ENCODE peak calls at places on chromosomes 6 and 20, in nine cellular contexts. One of them, this sample, is unnamed.

GRCh38 chr6:33211666-33212422 is 3.5 kb downstream of the RING1 start:
- DNase-seq in Caco-2: no peak
- DNase-seq in body of pancreas: no peak
- DNase-seq in endothelial cell of umbilical vein: no peak
- DNase-seq in endothelial cell: no peak
- DNase-seq in IMR-90: no peak
- DNase-seq in mesothelial cell of epicardium: no peak
- DNase-seq in OCI-LY7: no peak
- DNase-seq in heart left ventricle: no peak
- DNase-seq in this sample: no peak

GRCh38 chr6:147234685-147235084 is 30.5 kb downstream of the STXBP5 start:
- DNase-seq in Caco-2: no peak
- DNase-seq in body of pancreas: no peak
- DNase-seq in endothelial cell of umbilical vein: no peak
- DNase-seq in endothelial cell: no peak
- DNase-seq in IMR-90: no peak
- DNase-seq in mesothelial cell of epicardium: no peak
- DNase-seq in OCI-LY7: no peak
- DNase-seq in heart left ventricle: no peak
- DNase-seq in this sample: no peak

GRCh38 chr6:43172127-43173007 is 1.3 kb downstream of the SRF start:
- DNase-seq in Caco-2: peak
- DNase-seq in body of pancreas: peak
- DNase-seq in endothelial cell of umbilical vein: peak
- DNase-seq in endothelial cell: peak
- DNase-seq in IMR-90: peak
- DNase-seq in mesothelial cell of epicardium: peak
- DNase-seq in OCI-LY7: peak
- DNase-seq in heart left ventricle: peak
- DNase-seq in this sample: peak

GRCh38 chr6:132445201-132445951 is 44.1 kb upstream of the MOXD1 start:
- DNase-seq in Caco-2: no peak
- DNase-seq in body of pancreas: no peak
- DNase-seq in endothelial cell of umbilical vein: no peak
- DNase-seq in endothelial cell: no peak
- DNase-seq in IMR-90: peak
- DNase-seq in mesothelial cell of epicardium: no peak
- DNase-seq in OCI-LY7: no peak
- DNase-seq in heart left ventricle: no peak
- DNase-seq in this sample: no peak

GRCh38 chr20:33914871-33915270 is 78.8 kb upstream of the RALY start:
- DNase-seq in Caco-2: no peak
- DNase-seq in body of pancreas: no peak
- DNase-seq in endothelial cell of umbilical vein: peak
- DNase-seq in endothelial cell: no peak
- DNase-seq in IMR-90: peak
- DNase-seq in mesothelial cell of epicardium: no peak
- DNase-seq in OCI-LY7: peak
- DNase-seq in heart left ventricle: no peak
- DNase-seq in this sample: no peak

GRCh38 chr6:42925248-42925857 is 3.9 kb upstream of the CNPY3 start:
- DNase-seq in Caco-2: no peak
- DNase-seq in body of pancreas: no peak
- DNase-seq in endothelial cell of umbilical vein: no peak
- DNase-seq in endothelial cell: no peak
- DNase-seq in IMR-90: no peak
- DNase-seq in mesothelial cell of epicardium: no peak
- DNase-seq in OCI-LY7: no peak
- DNase-seq in heart left ventricle: no peak
- DNase-seq in this sample: no peak

GRCh38 chr6:42316390-42316970 is 98.8 kb upstream of the MRPS10 start:
- DNase-seq in Caco-2: peak
- DNase-seq in body of pancreas: no peak
- DNase-seq in endothelial cell of umbilical vein: peak
- DNase-seq in endothelial cell: no peak
- DNase-seq in IMR-90: peak
- DNase-seq in mesothelial cell of epicardium: no peak
- DNase-seq in OCI-LY7: no peak
- DNase-seq in heart left ventricle: no peak
- DNase-seq in this sample: no peak

GRCh38 chr6:43883698-43884659 is 114.0 kb downstream of the VEGFA start:
- DNase-seq in Caco-2: no peak
- DNase-seq in body of pancreas: peak
- DNase-seq in endothelial cell of umbilical vein: no peak
- DNase-seq in endothelial cell: no peak
- DNase-seq in IMR-90: no peak
- DNase-seq in mesothelial cell of epicardium: no peak
- DNase-seq in OCI-LY7: peak
- DNase-seq in heart left ventricle: no peak
- DNase-seq in this sample: no peak

GRCh38 chr6:125268765-125269164 is 33.0 kb downstream of the HDDC2 start:
- DNase-seq in Caco-2: no peak
- DNase-seq in body of pancreas: no peak
- DNase-seq in endothelial cell of umbilical vein: no peak
- DNase-seq in endothelial cell: no peak
- DNase-seq in IMR-90: no peak
- DNase-seq in mesothelial cell of epicardium: no peak
- DNase-seq in OCI-LY7: no peak
- DNase-seq in heart left ventricle: no peak
- DNase-seq in this sample: no peak

GRCh38 chr6:79070206-79070825 is 7.7 kb downstream of the PHIP start:
- DNase-seq in Caco-2: no peak
- DNase-seq in body of pancreas: no peak
- DNase-seq in endothelial cell of umbilical vein: peak
- DNase-seq in endothelial cell: no peak
- DNase-seq in IMR-90: peak
- DNase-seq in mesothelial cell of epicardium: no peak
- DNase-seq in OCI-LY7: no peak
- DNase-seq in heart left ventricle: no peak
- DNase-seq in this sample: no peak

GRCh38 chr20:54773643-54774000 is 298.2 kb downstream of the DOK5 start:
- DNase-seq in Caco-2: no peak
- DNase-seq in body of pancreas: no peak
- DNase-seq in endothelial cell of umbilical vein: no peak
- DNase-seq in endothelial cell: no peak
- DNase-seq in IMR-90: no peak
- DNase-seq in mesothelial cell of epicardium: no peak
- DNase-seq in OCI-LY7: no peak
- DNase-seq in heart left ventricle: no peak
- DNase-seq in this sample: no peak

GRCh38 chr20:7851031-7851490 is 89.2 kb downstream of the HAO1 start:
- DNase-seq in Caco-2: no peak
- DNase-seq in body of pancreas: no peak
- DNase-seq in endothelial cell of umbilical vein: no peak
- DNase-seq in endothelial cell: no peak
- DNase-seq in IMR-90: peak
- DNase-seq in mesothelial cell of epicardium: no peak
- DNase-seq in OCI-LY7: no peak
- DNase-seq in heart left ventricle: no peak
- DNase-seq in this sample: no peak

GRCh38 chr6:56657364-56657763 is 14.7 kb upstream of the DST start:
- DNase-seq in Caco-2: no peak
- DNase-seq in body of pancreas: no peak
- DNase-seq in endothelial cell of umbilical vein: no peak
- DNase-seq in endothelial cell: no peak
- DNase-seq in IMR-90: no peak
- DNase-seq in mesothelial cell of epicardium: no peak
- DNase-seq in OCI-LY7: no peak
- DNase-seq in heart left ventricle: no peak
- DNase-seq in this sample: no peak

GRCh38 chr6:44004625-44005506 is 122.4 kb downstream of the MRPL14 start:
- DNase-seq in Caco-2: peak
- DNase-seq in body of pancreas: peak
- DNase-seq in endothelial cell of umbilical vein: no peak
- DNase-seq in endothelial cell: no peak
- DNase-seq in IMR-90: peak
- DNase-seq in mesothelial cell of epicardium: no peak
- DNase-seq in OCI-LY7: peak
- DNase-seq in heart left ventricle: peak
- DNase-seq in this sample: no peak

GRCh38 chr20:7843613-7844012 is 96.6 kb downstream of the HAO1 start:
- DNase-seq in Caco-2: no peak
- DNase-seq in body of pancreas: no peak
- DNase-seq in endothelial cell of umbilical vein: no peak
- DNase-seq in endothelial cell: no peak
- DNase-seq in IMR-90: peak
- DNase-seq in mesothelial cell of epicardium: no peak
- DNase-seq in OCI-LY7: no peak
- DNase-seq in heart left ventricle: no peak
- DNase-seq in this sample: no peak

GRCh38 chr6:41147917-41148316 is 6.2 kb downstream of the TREML1 start:
- DNase-seq in Caco-2: no peak
- DNase-seq in body of pancreas: no peak
- DNase-seq in endothelial cell of umbilical vein: no peak
- DNase-seq in endothelial cell: no peak
- DNase-seq in IMR-90: no peak
- DNase-seq in mesothelial cell of epicardium: no peak
- DNase-seq in OCI-LY7: no peak
- DNase-seq in heart left ventricle: no peak
- DNase-seq in this sample: no peak
- TF ChIP-seq CTCF in Caco-2: no peak
- TF ChIP-seq CTCF in body of pancreas: no peak
- TF ChIP-seq CTCF in endothelial cell of umbilical vein: no peak
- TF ChIP-seq CTCF in endothelial cell: no peak
- TF ChIP-seq CTCF in IMR-90: no peak
- TF ChIP-seq CTCF in mesothelial cell of epicardium: no peak
- TF ChIP-seq CTCF in OCI-LY7: no peak
- TF ChIP-seq CTCF in heart left ventricle: no peak
- TF ChIP-seq CTCF in this sample: no peak

GRCh38 chr6:37876843-37877242 is 57.3 kb downstream of the ZFAND3 start:
- DNase-seq in Caco-2: no peak
- DNase-seq in body of pancreas: no peak
- DNase-seq in endothelial cell of umbilical vein: no peak
- DNase-seq in endothelial cell: no peak
- DNase-seq in IMR-90: no peak
- DNase-seq in mesothelial cell of epicardium: no peak
- DNase-seq in OCI-LY7: no peak
- DNase-seq in heart left ventricle: no peak
- DNase-seq in this sample: no peak

GRCh38 chr6:37877373-37878149 is 58.0 kb downstream of the ZFAND3 start:
- DNase-seq in Caco-2: no peak
- DNase-seq in body of pancreas: no peak
- DNase-seq in endothelial cell of umbilical vein: no peak
- DNase-seq in endothelial cell: no peak
- DNase-seq in IMR-90: peak
- DNase-seq in mesothelial cell of epicardium: no peak
- DNase-seq in OCI-LY7: no peak
- DNase-seq in heart left ventricle: no peak
- DNase-seq in this sample: no peak

GRCh38 chr6:37878150-37878710 is 58.7 kb downstream of the ZFAND3 start:
- DNase-seq in Caco-2: no peak
- DNase-seq in body of pancreas: no peak
- DNase-seq in endothelial cell of umbilical vein: no peak
- DNase-seq in endothelial cell: no peak
- DNase-seq in IMR-90: peak
- DNase-seq in mesothelial cell of epicardium: no peak
- DNase-seq in OCI-LY7: no peak
- DNase-seq in heart left ventricle: no peak
- DNase-seq in this sample: no peak

GRCh38 chr6:37874726-37875125 is 55.2 kb downstream of the ZFAND3 start:
- DNase-seq in Caco-2: no peak
- DNase-seq in body of pancreas: no peak
- DNase-seq in endothelial cell of umbilical vein: no peak
- DNase-seq in endothelial cell: no peak
- DNase-seq in IMR-90: no peak
- DNase-seq in mesothelial cell of epicardium: no peak
- DNase-seq in OCI-LY7: no peak
- DNase-seq in heart left ventricle: no peak
- DNase-seq in this sample: no peak

DNA sequence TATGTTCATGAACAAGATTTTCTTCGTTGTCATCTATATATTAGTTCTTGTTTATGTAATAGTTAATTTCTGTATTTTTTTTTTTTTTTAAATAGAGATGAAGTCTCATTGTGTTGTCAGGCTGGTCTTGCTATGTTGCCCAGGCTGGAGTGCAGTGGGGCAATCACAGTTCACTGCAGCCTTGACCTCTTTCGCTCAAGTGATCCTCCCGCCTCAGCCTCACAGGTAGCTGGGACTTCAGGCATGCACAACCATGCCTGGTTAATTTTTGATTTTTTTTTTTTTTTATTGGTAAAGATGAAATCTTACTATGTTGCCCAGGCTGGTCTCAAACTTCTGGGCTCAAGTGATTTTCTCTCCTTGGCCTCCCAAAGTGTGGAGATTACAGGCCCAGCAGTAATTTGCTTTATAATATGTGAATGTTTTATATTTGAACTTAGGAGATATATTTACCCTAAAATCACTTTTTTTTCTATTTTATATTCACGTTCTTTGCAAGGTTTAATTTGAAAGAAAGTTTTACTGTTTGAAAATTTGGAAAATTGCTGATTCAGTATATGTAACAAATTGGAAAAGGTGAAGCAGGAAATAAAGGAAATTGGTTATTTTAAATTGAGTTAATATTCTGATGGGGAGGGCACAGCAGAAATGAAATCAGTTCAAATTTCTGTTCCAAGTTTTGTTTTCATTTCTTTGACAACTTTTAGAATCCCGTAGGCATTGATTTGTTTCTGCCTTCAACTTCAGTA is 56.2 kb downstream of the ZFAND3 start:
- DNase-seq in Caco-2: no peak
- DNase-seq in body of pancreas: no peak
- DNase-seq in endothelial cell of umbilical vein: no peak
- DNase-seq in endothelial cell: no peak
- DNase-seq in IMR-90: no peak
- DNase-seq in mesothelial cell of epicardium: no peak
- DNase-seq in OCI-LY7: no peak
- DNase-seq in heart left ventricle: no peak
- DNase-seq in this sample: no peak
- TF ChIP-seq CTCF in Caco-2: no peak
- TF ChIP-seq CTCF in body of pancreas: no peak
- TF ChIP-seq CTCF in endothelial cell of umbilical vein: no peak
- TF ChIP-seq CTCF in endothelial cell: no peak
- TF ChIP-seq CTCF in IMR-90: no peak
- TF ChIP-seq CTCF in mesothelial cell of epicardium: no peak
- TF ChIP-seq CTCF in OCI-LY7: no peak
- TF ChIP-seq CTCF in heart left ventricle: no peak
- TF ChIP-seq CTCF in this sample: no peak

GRCh38 chr6:14128017-14128416 is 10.4 kb downstream of the CD83 start:
- DNase-seq in Caco-2: no peak
- DNase-seq in body of pancreas: no peak
- DNase-seq in endothelial cell of umbilical vein: no peak
- DNase-seq in endothelial cell: no peak
- DNase-seq in IMR-90: no peak
- DNase-seq in mesothelial cell of epicardium: no peak
- DNase-seq in OCI-LY7: no peak
- DNase-seq in heart left ventricle: no peak
- DNase-seq in this sample: no peak
- TF ChIP-seq CTCF in Caco-2: no peak
- TF ChIP-seq CTCF in body of pancreas: no peak
- TF ChIP-seq CTCF in endothelial cell of umbilical vein: no peak
- TF ChIP-seq CTCF in endothelial cell: no peak
- TF ChIP-seq CTCF in IMR-90: no peak
- TF ChIP-seq CTCF in mesothelial cell of epicardium: no peak
- TF ChIP-seq CTCF in OCI-LY7: no peak
- TF ChIP-seq CTCF in heart left ventricle: no peak
- TF ChIP-seq CTCF in this sample: no peak

DNA sequence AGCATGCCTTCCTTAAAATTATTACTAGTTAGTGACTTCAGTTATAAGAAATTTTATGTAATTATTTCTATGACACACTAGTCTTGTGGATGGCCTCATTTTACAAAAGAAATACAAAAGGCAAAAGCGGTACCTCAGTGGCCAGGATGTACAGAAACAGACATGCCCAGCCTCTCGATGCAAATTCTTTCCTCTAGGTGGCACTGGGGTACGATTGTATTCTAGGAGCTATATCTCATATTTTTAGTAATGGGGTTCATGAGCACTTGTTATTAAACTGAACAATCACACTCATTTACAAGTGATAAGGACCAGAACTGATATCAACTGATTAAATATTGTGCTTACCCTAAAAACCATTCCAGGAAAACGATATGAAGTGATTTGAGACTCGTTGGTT is 59.8 kb downstream of the SOD2 start:
- DNase-seq in Caco-2: no peak
- DNase-seq in body of pancreas: no peak
- DNase-seq in endothelial cell of umbilical vein: peak
- DNase-seq in endothelial cell: peak
- DNase-seq in IMR-90: peak
- DNase-seq in mesothelial cell of epicardium: no peak
- DNase-seq in OCI-LY7: peak
- DNase-seq in heart left ventricle: no peak
- DNase-seq in this sample: no peak
- TF ChIP-seq CTCF in Caco-2: peak
- TF ChIP-seq CTCF in body of pancreas: no peak
- TF ChIP-seq CTCF in endothelial cell of umbilical vein: peak
- TF ChIP-seq CTCF in endothelial cell: no peak
- TF ChIP-seq CTCF in IMR-90: peak
- TF ChIP-seq CTCF in mesothelial cell of epicardium: peak
- TF ChIP-seq CTCF in OCI-LY7: peak
- TF ChIP-seq CTCF in heart left ventricle: no peak
- TF ChIP-seq CTCF in this sample: peak